ENCODE peak calls at places on chromosome 5, in five cellular contexts. One of them, this sample, is unnamed.

GRCh38 chr5:34509392-34509791 is 146.7 kb upstream of the RAI14 start:
- DNase-seq in NCI-H460: no peak
- DNase-seq in globus pallidus: no peak
- DNase-seq in fibroblast of pulmonary artery: no peak
- DNase-seq in stimulated activated CD4-positive, alpha-beta T cell treated with anti-CD3 and anti-CD28 coated beads, TNF-alpha, amount 100 ng/mL, for 24 hours: no peak
- DNase-seq in this sample: no peak

GRCh38 chr5:181052928-181053759 is 13.1 kb downstream of the BTNL9 start:
- DNase-seq in stimulated activated CD4-positive, alpha-beta T cell treated with anti-CD3 and anti-CD28 coated beads, TNF-alpha, amount 100 ng/mL, for 24 hours: no peak
- DNase-seq in globus pallidus: no peak
- DNase-seq in fibroblast of pulmonary artery: no peak
- DNase-seq in NCI-H460: no peak
- DNase-seq in this sample: no peak

GRCh38 chr5:61280205-61280604 is 51.9 kb upstream of the ZSWIM6 start:
- DNase-seq in fibroblast of pulmonary artery: peak
- DNase-seq in stimulated activated CD4-positive, alpha-beta T cell treated with anti-CD3 and anti-CD28 coated beads, TNF-alpha, amount 100 ng/mL, for 24 hours: no peak
- DNase-seq in globus pallidus: no peak
- DNase-seq in NCI-H460: no peak
- DNase-seq in this sample: peak

GRCh38 chr5:67516959-67517358 is 320.4 kb upstream of the CD180 start:
- DNase-seq in NCI-H460: no peak
- DNase-seq in globus pallidus: no peak
- DNase-seq in stimulated activated CD4-positive, alpha-beta T cell treated with anti-CD3 and anti-CD28 coated beads, TNF-alpha, amount 100 ng/mL, for 24 hours: no peak
- DNase-seq in fibroblast of pulmonary artery: peak
- DNase-seq in this sample: peak

GRCh38 chr5:64384761-64385160 is 121.1 kb upstream of the RGS7BP start:
- DNase-seq in NCI-H460: peak
- DNase-seq in globus pallidus: no peak
- DNase-seq in fibroblast of pulmonary artery: peak
- DNase-seq in stimulated activated CD4-positive, alpha-beta T cell treated with anti-CD3 and anti-CD28 coated beads, TNF-alpha, amount 100 ng/mL, for 24 hours: no peak
- DNase-seq in this sample: peak

GRCh38 chr5:108655750-108656450 is 91.8 kb upstream of the FER start:
- DNase-seq in globus pallidus: no peak
- DNase-seq in stimulated activated CD4-positive, alpha-beta T cell treated with anti-CD3 and anti-CD28 coated beads, TNF-alpha, amount 100 ng/mL, for 24 hours: no peak
- DNase-seq in fibroblast of pulmonary artery: peak
- DNase-seq in NCI-H460: peak
- DNase-seq in this sample: peak

GRCh38 chr5:150118561-150119229 is 32.3 kb upstream of the CSF1R start:
- DNase-seq in stimulated activated CD4-positive, alpha-beta T cell treated with anti-CD3 and anti-CD28 coated beads, TNF-alpha, amount 100 ng/mL, for 24 hours: no peak
- DNase-seq in fibroblast of pulmonary artery: no peak
- DNase-seq in NCI-H460: no peak
- DNase-seq in globus pallidus: no peak
- DNase-seq in this sample: no peak

GRCh38 chr5:8730194-8730593 is 815.7 kb downstream of the SEMA5A start:
- DNase-seq in fibroblast of pulmonary artery: peak
- DNase-seq in stimulated activated CD4-positive, alpha-beta T cell treated with anti-CD3 and anti-CD28 coated beads, TNF-alpha, amount 100 ng/mL, for 24 hours: no peak
- DNase-seq in globus pallidus: no peak
- DNase-seq in NCI-H460: no peak
- DNase-seq in this sample: peak

GRCh38 chr5:5584751-5585150 is 162.3 kb downstream of the ICE1 start:
- DNase-seq in stimulated activated CD4-positive, alpha-beta T cell treated with anti-CD3 and anti-CD28 coated beads, TNF-alpha, amount 100 ng/mL, for 24 hours: no peak
- DNase-seq in globus pallidus: no peak
- DNase-seq in fibroblast of pulmonary artery: no peak
- DNase-seq in NCI-H460: no peak
- DNase-seq in this sample: no peak

GRCh38 chr5:81021486-81021885 is 61.3 kb downstream of the RASGRF2 start:
- DNase-seq in stimulated activated CD4-positive, alpha-beta T cell treated with anti-CD3 and anti-CD28 coated beads, TNF-alpha, amount 100 ng/mL, for 24 hours: no peak
- DNase-seq in globus pallidus: no peak
- DNase-seq in fibroblast of pulmonary artery: no peak
- DNase-seq in NCI-H460: no peak
- DNase-seq in this sample: peak